ENCODE peak calls at places on chromosomes 5 and 9, in eight cellular contexts. One of them, this sample, is unnamed.

GRCh38 chr9:88672874-88673695 is 138.1 kb downstream of the NXNL2 start:
- DNase-seq in fibroblast of lung: no peak
- DNase-seq in effector memory CD4-positive, alpha-beta T cell: no peak
- DNase-seq in psoas muscle: no peak
- DNase-seq in mesendoderm: peak
- DNase-seq in tibial nerve: no peak
- DNase-seq in CD8-positive, alpha-beta T cell: no peak
- DNase-seq in GM23338: peak
- DNase-seq in this sample: no peak

GRCh38 chr9:121743441-121744001 is 92.1 kb downstream of the DAB2IP start:
- DNase-seq in fibroblast of lung: peak
- DNase-seq in effector memory CD4-positive, alpha-beta T cell: no peak
- DNase-seq in psoas muscle: peak
- DNase-seq in mesendoderm: peak
- DNase-seq in tibial nerve: peak
- DNase-seq in CD8-positive, alpha-beta T cell: no peak
- DNase-seq in GM23338: peak
- DNase-seq in this sample: peak

GRCh38 chr5:35853652-35854051 is 3.0 kb upstream of the IL7R start:
- DNase-seq in fibroblast of lung: no peak
- DNase-seq in effector memory CD4-positive, alpha-beta T cell: peak
- DNase-seq in psoas muscle: peak
- DNase-seq in mesendoderm: no peak
- DNase-seq in tibial nerve: no peak
- DNase-seq in CD8-positive, alpha-beta T cell: peak
- DNase-seq in GM23338: no peak
- DNase-seq in this sample: no peak

GRCh38 chr9:105500108-105500766 is 52.4 kb downstream of the FSD1L start:
- DNase-seq in fibroblast of lung: no peak
- DNase-seq in effector memory CD4-positive, alpha-beta T cell: no peak
- DNase-seq in psoas muscle: no peak
- DNase-seq in mesendoderm: no peak
- DNase-seq in tibial nerve: no peak
- DNase-seq in CD8-positive, alpha-beta T cell: no peak
- DNase-seq in GM23338: no peak
- DNase-seq in this sample: peak

GRCh38 chr5:111170279-111170678 is 53.9 kb upstream of the CAMK4 start:
- DNase-seq in fibroblast of lung: no peak
- DNase-seq in effector memory CD4-positive, alpha-beta T cell: no peak
- DNase-seq in psoas muscle: no peak
- DNase-seq in mesendoderm: no peak
- DNase-seq in tibial nerve: no peak
- DNase-seq in CD8-positive, alpha-beta T cell: no peak
- DNase-seq in GM23338: no peak
- DNase-seq in this sample: no peak

GRCh38 chr5:13477118-13477737 is 467.3 kb downstream of the DNAH5 start:
- DNase-seq in fibroblast of lung: peak
- DNase-seq in effector memory CD4-positive, alpha-beta T cell: no peak
- DNase-seq in psoas muscle: no peak
- DNase-seq in mesendoderm: no peak
- DNase-seq in tibial nerve: no peak
- DNase-seq in CD8-positive, alpha-beta T cell: no peak
- DNase-seq in GM23338: no peak
- DNase-seq in this sample: no peak

GRCh38 chr5:6452622-6453504 is 4.2 kb downstream of the UBE2QL1 start:
- DNase-seq in fibroblast of lung: no peak
- DNase-seq in effector memory CD4-positive, alpha-beta T cell: no peak
- DNase-seq in psoas muscle: peak
- DNase-seq in mesendoderm: no peak
- DNase-seq in tibial nerve: no peak
- DNase-seq in CD8-positive, alpha-beta T cell: no peak
- DNase-seq in GM23338: no peak
- DNase-seq in this sample: no peak

GRCh38 chr9:92439921-92440750 is 15.9 kb upstream of the OMD start:
- DNase-seq in fibroblast of lung: peak
- DNase-seq in effector memory CD4-positive, alpha-beta T cell: no peak
- DNase-seq in psoas muscle: no peak
- DNase-seq in mesendoderm: no peak
- DNase-seq in tibial nerve: no peak
- DNase-seq in CD8-positive, alpha-beta T cell: no peak
- DNase-seq in GM23338: no peak
- DNase-seq in this sample: peak

GRCh38 chr5:37437716-37438115 is 58.6 kb downstream of the WDR70 start:
- DNase-seq in fibroblast of lung: peak
- DNase-seq in effector memory CD4-positive, alpha-beta T cell: no peak
- DNase-seq in psoas muscle: no peak
- DNase-seq in mesendoderm: no peak
- DNase-seq in tibial nerve: no peak
- DNase-seq in CD8-positive, alpha-beta T cell: no peak
- DNase-seq in GM23338: no peak
- DNase-seq in this sample: no peak

GRCh38 chr5:57277085-57277484 is 103.2 kb downstream of the GPBP1 start:
- DNase-seq in fibroblast of lung: peak
- DNase-seq in effector memory CD4-positive, alpha-beta T cell: no peak
- DNase-seq in psoas muscle: no peak
- DNase-seq in mesendoderm: peak
- DNase-seq in tibial nerve: no peak
- DNase-seq in CD8-positive, alpha-beta T cell: no peak
- DNase-seq in GM23338: peak
- DNase-seq in this sample: no peak

GRCh38 chr5:31916327-31916726 is 257.8 kb downstream of the GOLPH3 start:
- DNase-seq in fibroblast of lung: no peak
- DNase-seq in effector memory CD4-positive, alpha-beta T cell: no peak
- DNase-seq in psoas muscle: no peak
- DNase-seq in mesendoderm: no peak
- DNase-seq in tibial nerve: no peak
- DNase-seq in CD8-positive, alpha-beta T cell: no peak
- DNase-seq in GM23338: no peak
- DNase-seq in this sample: no peak

DNA sequence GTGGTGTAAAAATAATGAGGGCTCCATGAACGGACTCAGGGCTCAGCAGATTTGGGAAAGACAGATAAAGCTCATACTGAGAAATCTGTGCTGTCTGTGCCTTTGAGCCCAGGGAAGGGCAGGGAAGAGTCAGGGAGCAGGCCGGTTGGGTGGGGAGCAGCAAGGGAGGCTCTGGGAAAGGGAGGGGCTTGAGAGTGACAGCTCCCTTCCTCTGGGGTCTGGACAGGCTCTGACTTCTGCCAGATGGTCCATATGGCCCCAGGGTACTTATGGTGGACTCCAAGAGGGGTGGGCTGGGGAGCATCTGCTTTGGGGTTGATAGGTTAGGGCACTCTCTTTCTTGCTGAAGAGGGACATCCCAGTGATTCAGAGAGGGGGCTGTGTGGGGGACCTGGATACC is 2.1 kb downstream of the NPR2 start:
- DNase-seq in fibroblast of lung: no peak
- DNase-seq in effector memory CD4-positive, alpha-beta T cell: no peak
- DNase-seq in psoas muscle: no peak
- DNase-seq in mesendoderm: no peak
- DNase-seq in tibial nerve: no peak
- DNase-seq in CD8-positive, alpha-beta T cell: no peak
- DNase-seq in GM23338: no peak
- DNase-seq in this sample: no peak
- H3K4me3 ChIP-seq in fibroblast of lung: peak
- H3K4me3 ChIP-seq in effector memory CD4-positive, alpha-beta T cell: no peak
- H3K4me3 ChIP-seq in psoas muscle: peak
- H3K4me3 ChIP-seq in mesendoderm: no peak
- H3K4me3 ChIP-seq in tibial nerve: no peak
- H3K4me3 ChIP-seq in CD8-positive, alpha-beta T cell: no peak
- H3K4me3 ChIP-seq in GM23338: no peak
- H3K4me3 ChIP-seq in this sample: no peak

GRCh38 chr9:18437315-18438200 is 36.4 kb upstream of the ADAMTSL1 start:
- DNase-seq in fibroblast of lung: peak
- DNase-seq in effector memory CD4-positive, alpha-beta T cell: no peak
- DNase-seq in psoas muscle: peak
- DNase-seq in mesendoderm: peak
- DNase-seq in tibial nerve: no peak
- DNase-seq in CD8-positive, alpha-beta T cell: no peak
- DNase-seq in GM23338: peak
- DNase-seq in this sample: no peak
- H3K4me3 ChIP-seq in fibroblast of lung: peak
- H3K4me3 ChIP-seq in effector memory CD4-positive, alpha-beta T cell: no peak
- H3K4me3 ChIP-seq in psoas muscle: peak
- H3K4me3 ChIP-seq in mesendoderm: no peak
- H3K4me3 ChIP-seq in tibial nerve: peak
- H3K4me3 ChIP-seq in CD8-positive, alpha-beta T cell: no peak
- H3K4me3 ChIP-seq in GM23338: peak
- H3K4me3 ChIP-seq in this sample: no peak

DNA sequence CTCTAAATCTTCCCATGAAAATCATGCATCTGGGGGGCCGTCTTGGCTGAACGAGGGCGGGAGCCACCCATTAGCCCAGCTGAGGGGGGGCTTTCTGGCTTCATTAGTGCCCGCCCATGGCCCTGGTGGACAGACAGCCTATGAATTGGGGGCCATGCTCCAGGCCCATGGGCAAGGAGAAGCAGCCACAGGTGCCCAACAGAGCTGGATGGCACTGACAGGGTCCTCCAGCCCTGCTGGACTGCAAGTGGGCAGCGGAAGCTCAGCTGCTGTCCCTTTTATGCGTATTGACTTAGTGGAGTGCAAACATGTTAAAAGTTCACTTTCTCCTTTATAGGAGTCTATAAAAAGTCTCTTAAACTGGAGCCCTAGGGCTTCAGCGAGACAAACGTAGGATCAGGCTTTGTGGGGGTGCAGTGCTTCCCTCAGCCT is 75.3 kb downstream of the MACROH2A1 start:
- DNase-seq in fibroblast of lung: no peak
- DNase-seq in effector memory CD4-positive, alpha-beta T cell: no peak
- DNase-seq in psoas muscle: no peak
- DNase-seq in mesendoderm: no peak
- DNase-seq in tibial nerve: no peak
- DNase-seq in CD8-positive, alpha-beta T cell: no peak
- DNase-seq in GM23338: no peak
- DNase-seq in this sample: no peak
- H3K4me3 ChIP-seq in fibroblast of lung: no peak
- H3K4me3 ChIP-seq in effector memory CD4-positive, alpha-beta T cell: no peak
- H3K4me3 ChIP-seq in psoas muscle: no peak
- H3K4me3 ChIP-seq in mesendoderm: no peak
- H3K4me3 ChIP-seq in tibial nerve: no peak
- H3K4me3 ChIP-seq in CD8-positive, alpha-beta T cell: no peak
- H3K4me3 ChIP-seq in GM23338: no peak
- H3K4me3 ChIP-seq in this sample: no peak

DNA sequence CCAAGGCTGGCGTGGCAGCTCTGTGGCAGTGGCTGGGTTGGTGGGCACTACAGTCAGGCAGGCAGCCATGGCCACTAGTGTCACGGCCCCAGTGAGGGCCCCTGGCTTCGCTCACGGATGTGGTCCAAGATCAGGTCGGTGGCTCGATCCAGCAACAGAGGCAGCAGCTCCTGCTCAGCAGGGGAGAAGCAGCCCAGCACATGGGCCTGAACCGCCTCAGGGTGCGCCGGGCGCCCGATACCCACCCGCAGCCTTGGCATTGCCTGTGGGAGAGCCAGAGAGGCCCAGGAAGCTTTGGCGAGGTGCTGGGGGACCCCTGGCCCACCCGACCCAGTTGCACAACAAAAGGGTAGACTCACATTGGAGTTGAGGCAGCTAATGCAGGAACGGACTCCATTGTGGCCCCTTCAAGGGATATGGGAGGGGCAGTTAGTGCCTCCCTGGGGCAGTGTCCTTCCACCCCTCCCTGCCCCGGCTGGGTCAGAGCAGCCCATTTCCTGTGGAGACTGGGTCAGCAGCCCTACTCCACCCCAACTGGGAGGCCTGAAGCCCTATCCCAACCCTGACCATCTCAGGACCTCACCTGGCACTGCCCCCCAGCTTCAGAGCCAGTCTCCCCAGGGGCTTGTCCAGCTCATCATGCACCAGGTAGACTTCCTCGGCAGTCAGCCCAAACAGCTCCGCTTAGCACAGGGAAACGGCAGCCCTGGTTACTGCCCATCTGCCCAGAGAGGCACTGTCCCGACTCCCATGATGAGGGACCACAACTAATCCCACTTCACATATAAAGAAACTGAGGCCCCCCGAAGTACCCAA is 1.2 kb downstream of the PTRH1 start:
- DNase-seq in fibroblast of lung: no peak
- DNase-seq in effector memory CD4-positive, alpha-beta T cell: no peak
- DNase-seq in psoas muscle: no peak
- DNase-seq in mesendoderm: no peak
- DNase-seq in tibial nerve: no peak
- DNase-seq in CD8-positive, alpha-beta T cell: no peak
- DNase-seq in GM23338: no peak
- DNase-seq in this sample: no peak
- H3K4me3 ChIP-seq in fibroblast of lung: peak
- H3K4me3 ChIP-seq in effector memory CD4-positive, alpha-beta T cell: no peak
- H3K4me3 ChIP-seq in psoas muscle: peak
- H3K4me3 ChIP-seq in mesendoderm: no peak
- H3K4me3 ChIP-seq in tibial nerve: peak
- H3K4me3 ChIP-seq in CD8-positive, alpha-beta T cell: no peak
- H3K4me3 ChIP-seq in GM23338: peak
- H3K4me3 ChIP-seq in this sample: peak

DNA sequence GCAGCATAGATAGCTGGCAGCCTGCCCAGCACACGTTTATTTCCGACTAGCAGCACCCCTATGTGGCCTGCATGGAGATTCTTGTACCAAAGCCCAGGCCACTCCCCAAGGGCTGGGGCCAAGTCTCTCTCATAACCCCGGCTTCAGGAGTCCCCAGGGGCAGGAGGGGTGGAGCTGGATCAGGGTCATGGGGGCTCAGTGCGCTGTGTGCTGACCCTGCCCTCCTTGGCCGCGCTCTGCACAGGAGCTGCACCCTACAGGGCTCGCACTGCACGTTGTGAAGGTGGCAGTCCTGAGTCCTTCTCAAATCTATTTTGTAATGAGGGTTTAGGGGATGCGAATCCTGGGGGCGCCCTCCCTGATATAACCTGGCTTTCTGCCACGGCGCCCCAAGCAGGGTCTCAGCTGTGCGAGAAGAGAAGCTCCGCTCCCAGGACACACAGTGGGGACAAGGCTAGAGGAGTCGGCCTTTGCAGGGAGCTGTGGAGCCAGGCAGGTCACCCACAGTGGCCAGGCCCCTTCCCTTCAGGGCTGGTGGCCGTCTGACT is 28.6 kb downstream of the NKD2 start:
- DNase-seq in fibroblast of lung: no peak
- DNase-seq in effector memory CD4-positive, alpha-beta T cell: no peak
- DNase-seq in psoas muscle: peak
- DNase-seq in mesendoderm: no peak
- DNase-seq in tibial nerve: no peak
- DNase-seq in CD8-positive, alpha-beta T cell: no peak
- DNase-seq in GM23338: no peak
- DNase-seq in this sample: no peak
- H3K4me3 ChIP-seq in fibroblast of lung: no peak
- H3K4me3 ChIP-seq in effector memory CD4-positive, alpha-beta T cell: no peak
- H3K4me3 ChIP-seq in psoas muscle: no peak
- H3K4me3 ChIP-seq in mesendoderm: no peak
- H3K4me3 ChIP-seq in tibial nerve: no peak
- H3K4me3 ChIP-seq in CD8-positive, alpha-beta T cell: no peak
- H3K4me3 ChIP-seq in GM23338: no peak
- H3K4me3 ChIP-seq in this sample: no peak